ENCODE peak calls at places on chromosomes 11 and 22, in four cellular contexts. J is effector memory CD4-positive, alpha-beta T cell; Q is BJ; A is brain microvascular endothelial cell. K is an unnamed sample.
A peak's percentile ranks its signal among the peaks of the same experiment; 100 is the strongest.

GRCh38 chr11:44961894-44962293 is 11.2 kb upstream of the TP53I11 start:
- DNase-seq in Q (no peak), J (no peak), A (no peak), K (no peak)

GRCh38 chr11:43138621-43139140 is 173.1 kb upstream of the API5 start:
- DNase-seq in J (no peak), Q (no peak), A (no peak), K (no peak)

GRCh38 chr22:25081409-25081824 is 118.2 kb upstream of the CRYBB3 start:
- DNase-seq in A (no peak), J (no peak), Q (no peak), K (peak; percentile 55)

GRCh38 chr22:30947821-30948454 is 20.6 kb downstream of the MORC2 start:
- DNase-seq in J (no peak), Q (no peak), A (peak; percentile 9), K (peak; percentile 39)

GRCh38 chr11:65842144-65842543 is 8.4 kb downstream of the SNX32 start:
- DNase-seq in J (no peak), Q (no peak), A (no peak), K (no peak)

GRCh38 chr11:63508009-63508408 is 2.1 kb downstream of the LGALS12 start:
- DNase-seq in J (no peak), A (no peak), Q (no peak), K (no peak)

GRCh38 chr11:130032931-130033330 is 30.3 kb upstream of the PRDM10 start:
- DNase-seq in A (no peak), J (no peak), Q (no peak), K (no peak)

GRCh38 chr11:44627911-44628729 is 62.7 kb downstream of the CD82 start:
- DNase-seq in A (no peak), Q (no peak), J (no peak), K (no peak)

GRCh38 chr11:47523491-47524199 is 29.3 kb downstream of the CELF1 start:
- DNase-seq in Q (peak; percentile 55), J (peak; percentile 19), A (peak; percentile 83), K (no peak)

GRCh38 chr11:12201016-12201985 is 90.9 kb downstream of the MICAL2 start:
- DNase-seq in J (no peak), A (peak; percentile 99), Q (peak; percentile 93), K (no peak)

GRCh38 chr22:38454361-38455062 is 487 bp downstream of the KCNJ4 start:
- DNase-seq in Q (no peak), J (no peak), A (no peak), K (peak; percentile 58)

GRCh38 chr11:111676878-111677585 is 74.8 kb downstream of the SIK2 start:
- DNase-seq in Q (peak; percentile 22), J (no peak), A (peak; percentile 11), K (no peak)

GRCh38 chr11:76152741-76153608 is 53.3 kb downstream of the WNT11 start:
- DNase-seq in J (no peak), A (no peak), Q (no peak), K (no peak)

GRCh38 chr11:1840780-1841480 is 2.1 kb downstream of the TNNI2 start:
- DNase-seq in Q (no peak), J (no peak), A (no peak), K (no peak)

GRCh38 chr11:35144103-35144741 is 5.3 kb downstream of the CD44 start:
- DNase-seq in J (peak; percentile 60), Q (no peak), A (peak; percentile 53), K (peak; percentile 97)

GRCh38 chr11:23288001-23288783 is 427.9 kb upstream of the CCDC179 start:
- DNase-seq in Q (peak; percentile 89), A (peak; percentile 31), J (no peak), K (no peak)

GRCh38 chr11:103202048-103202651 is 92.9 kb downstream of the DYNC2H1 start:
- DNase-seq in A (peak; percentile 22), Q (no peak), J (no peak), K (peak; percentile 25)

GRCh38 chr22:27970596-27971220 is 51.7 kb upstream of the PITPNB start:
- DNase-seq in Q (no peak), A (no peak), J (no peak), K (no peak)

GRCh38 chr11:95068549-95068948 is 1.8 kb downstream of the SRSF8 start:
- DNase-seq in A (peak; percentile 96), J (peak; percentile 60), Q (peak; percentile 79), K (peak; percentile 90)

GRCh38 chr11:118436639-118437045 is 350 bp downstream of the KMT2A start:
- DNase-seq in J (no peak), Q (no peak), A (no peak), K (no peak)

GRCh38 chr11:120285256-120285655 is 39.8 kb upstream of the TLCD5 start:
- DNase-seq in J (no peak), A (no peak), Q (no peak), K (no peak)

GRCh38 chr11:72144807-72145565 is 9.5 kb downstream of the FOLR3 start:
- DNase-seq in Q (peak; percentile 88), A (peak; percentile 26), J (no peak), K (no peak)

GRCh38 chr11:111384494-111384893 is 5.4 kb upstream of the POU2AF1 start:
- DNase-seq in Q (no peak), J (no peak), A (no peak), K (no peak)

GRCh38 chr22:30408388-30409101 is 11.7 kb downstream of the SEC14L2 start:
- DNase-seq in Q (peak; percentile 62), A (peak; percentile 61), J (no peak), K (no peak)

GRCh38 chr22:36238348-36239149 is 778 bp downstream of the APOL2 start:
- DNase-seq in Q (no peak), A (no peak), J (no peak), K (no peak)

GRCh38 chr22:49296561-49296960 is 531.1 kb downstream of the BRD1 start:
- DNase-seq in Q (no peak), J (no peak), A (no peak), K (no peak)

GRCh38 chr11:33598426-33599069 is 102.1 kb downstream of the C11orf91 start:
- DNase-seq in A (no peak), J (no peak), Q (no peak), K (no peak)

GRCh38 chr22:49549256-49549655 is 278.4 kb downstream of the BRD1 start:
- DNase-seq in Q (no peak), A (no peak), J (no peak), K (no peak)

GRCh38 chr22:25210831-25211230 is 8.6 kb upstream of the CRYBB2 start:
- DNase-seq in J (no peak), A (no peak), Q (no peak), K (no peak)

GRCh38 chr22:23716811-23717801 is 26.3 kb downstream of the RGL4 start:
- DNase-seq in J (peak; percentile 69), A (peak; percentile 65), Q (peak; percentile 19), K (peak; percentile 88)

GRCh38 chr11:62974848-62975522 is 9.8 kb downstream of the SLC22A6 start:
- DNase-seq in A (no peak), Q (no peak), J (no peak), K (peak; percentile 23)

GRCh38 chr11:69355959-69356702 is 62.2 kb downstream of the MYEOV start:
- DNase-seq in Q (no peak), A (no peak), J (no peak), K (no peak)
- H3K4me3 ChIP-seq in Q (no peak overlapping the region), A (no peak overlapping the region), J (no peak overlapping the region), K (no peak overlapping the region)

GRCh38 chr11:67054851-67055523 is 1.7 kb upstream of the RHOD start:
- DNase-seq in Q (no peak), J (no peak), A (peak; percentile 93), K (no peak)
- H3K4me3 ChIP-seq in Q (no peak overlapping the region), J (no peak overlapping the region), A (no peak overlapping the region), K (no peak overlapping the region)

DNA sequence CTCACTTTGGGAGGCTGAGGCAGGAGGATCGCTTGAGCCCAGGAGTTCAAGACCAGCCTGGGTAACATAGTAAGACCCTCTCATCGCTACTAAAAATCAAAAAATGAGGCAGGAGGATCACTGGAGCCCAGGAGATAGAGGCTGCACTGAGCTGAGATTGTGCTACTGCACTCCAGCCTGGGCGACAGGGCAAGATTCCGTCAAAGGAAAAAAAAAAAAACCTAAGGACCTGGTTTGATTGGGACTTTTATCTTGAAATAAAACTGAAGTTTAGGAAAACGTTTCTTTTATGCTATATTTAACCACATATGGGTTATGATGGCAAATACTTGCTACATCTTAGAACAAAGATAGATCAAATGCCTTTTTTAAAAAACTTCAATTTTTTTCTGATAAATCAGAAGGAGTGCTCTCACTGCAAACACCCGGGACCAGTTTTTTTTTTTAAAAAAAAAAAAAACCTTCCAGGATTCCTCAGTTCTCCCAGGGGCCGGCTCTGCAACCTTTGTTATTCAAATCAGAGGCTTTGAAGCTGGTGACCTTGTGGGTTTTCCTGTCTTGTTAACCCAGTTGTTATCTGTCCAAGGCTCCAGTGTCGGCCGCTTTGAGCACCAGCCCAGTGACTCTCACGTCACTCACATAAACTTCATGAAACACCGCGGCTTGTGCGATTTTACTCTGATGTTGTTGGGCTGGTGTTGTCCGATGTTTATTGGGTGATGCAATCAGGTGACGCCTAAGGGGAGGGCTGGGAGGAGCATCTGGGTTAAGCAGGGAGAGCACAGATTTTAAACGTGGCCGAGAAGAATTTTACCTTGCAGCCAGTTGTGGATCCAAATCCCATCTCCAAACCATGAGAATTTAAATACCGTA is 24.7 kb upstream of the SLC22A12 start:
- DNase-seq in Q (no peak), A (peak; percentile 72), J (no peak), K (peak; percentile 82)
- H3K4me3 ChIP-seq in Q (no peak overlapping the region), A (no peak overlapping the region), J (no peak overlapping the region), K (peak overlapping the region; percentile 23)

GRCh38 chr11:15071556-15072255 is 1.7 kb upstream of the CALCB start:
- DNase-seq in A (no peak), J (no peak), Q (no peak), K (no peak)

GRCh38 chr11:15074206-15075161 is 1.1 kb downstream of the CALCB start:
- DNase-seq in J (peak; percentile 55), Q (no peak), A (peak; percentile 75), K (peak; percentile 63)

GRCh38 chr11:15073361-15074205 is at the start of gene CALCB:
- DNase-seq in A (no peak), J (no peak), Q (no peak), K (no peak)

GRCh38 chr11:15075162-15075526 is 1.8 kb downstream of the CALCB start:
- DNase-seq in J (no peak), A (no peak), Q (no peak), K (no peak)

DNA sequence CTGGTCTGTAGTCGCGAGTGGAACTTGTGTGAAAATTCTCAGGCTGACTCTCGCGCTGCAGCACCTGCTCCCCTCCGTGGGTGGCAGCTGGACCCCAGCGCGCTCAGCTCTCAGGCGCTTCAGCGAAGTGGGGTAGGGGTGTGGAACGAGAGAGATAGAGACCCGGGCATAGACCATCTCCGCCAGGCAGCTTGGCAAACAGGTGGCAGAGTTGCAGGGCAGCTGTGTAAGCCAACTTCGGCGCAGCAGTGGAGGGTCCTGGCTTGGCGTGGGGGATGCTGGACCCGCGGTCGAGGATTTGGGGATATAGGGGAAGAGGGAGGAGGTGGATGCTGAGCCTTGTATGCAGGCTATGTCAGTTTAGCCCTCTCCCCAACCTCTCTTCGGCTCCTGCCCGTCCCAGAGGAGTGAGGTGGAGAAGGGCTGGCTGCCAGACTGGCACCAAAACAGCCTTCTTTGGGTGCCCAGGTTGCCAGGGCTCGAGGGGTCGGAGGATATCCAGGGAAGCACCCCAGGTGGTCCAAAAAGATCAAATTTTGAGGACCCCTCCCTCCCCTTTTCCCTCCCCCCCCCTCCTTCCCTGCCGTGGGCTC is 746 bp upstream of the CALCB start:
- DNase-seq in Q (no peak), J (no peak), A (no peak), K (no peak)
- H3K4me3 ChIP-seq in Q (no peak overlapping the region), J (no peak overlapping the region), A (no peak overlapping the region), K (no peak overlapping the region)

DNA sequence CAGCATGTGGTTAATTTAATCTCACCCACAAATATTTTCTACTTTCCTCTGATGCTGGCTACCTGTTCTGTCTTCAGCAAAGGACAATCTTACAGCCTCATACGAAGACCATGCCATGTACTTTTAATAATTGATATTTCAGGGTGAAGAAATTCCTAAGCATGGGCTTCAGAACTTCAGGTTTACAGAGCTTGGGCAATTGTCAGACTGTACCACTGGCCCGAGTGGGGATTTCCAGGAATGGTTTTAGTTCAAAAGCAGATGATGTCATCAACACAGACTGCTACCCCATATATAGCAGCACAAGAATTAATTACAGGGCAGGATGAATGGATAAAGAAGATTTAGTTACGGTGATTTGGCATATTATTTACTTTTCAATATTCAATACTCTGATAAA is 171.8 kb downstream of the ETS1 start:
- DNase-seq in Q (no peak), A (peak; percentile 60), J (no peak), K (no peak)
- H3K4me3 ChIP-seq in Q (no peak overlapping the region), A (no peak overlapping the region), J (no peak overlapping the region), K (no peak overlapping the region)

K was measured in Jurkat, Clone E6-1.